ENCODE peak calls at places on chromosome X, in ten cellular contexts. S, E, L, W, X, T, B, I, K and R are unnamed samples. For H3K4me1 and H3K36me3, the result is how much of the 10 kb centered on the place peaks cover.

GRCh38 chrX:39805825-39806224 is 291.9 kb downstream of the BCOR start:
- DNase-seq in S (no peak), E (no peak), L (no peak), W (no peak), X (no peak), T (no peak), B (no peak), I (no peak), K (no peak), R (no peak)

GRCh38 chrX:22247169-22247568 is 25.5 kb upstream of the CBLL2 start:
- DNase-seq in S (no peak), E (peak), L (no peak), W (no peak), X (no peak), T (no peak), B (no peak), I (peak), K (peak), R (no peak)

GRCh38 chrX:131010186-131010585 is 48.0 kb upstream of the ARHGAP36 start:
- DNase-seq in S (no peak), E (no peak), L (no peak), W (no peak), X (no peak), T (no peak), B (no peak), I (no peak), K (no peak), R (no peak)

GRCh38 chrX:28491322-28491721 is 95.9 kb upstream of the IL1RAPL1 start:
- DNase-seq in S (no peak), E (no peak), L (no peak), W (no peak), X (no peak), T (no peak), B (no peak), I (no peak), K (no peak), R (no peak)

GRCh38 chrX:155333701-155334100 is 713 bp downstream of the CLIC2 start:
- DNase-seq in S (no peak), E (no peak), L (no peak), W (no peak), X (no peak), T (no peak), B (no peak), I (no peak), K (no peak), R (no peak)

GRCh38 chrX:100484971-100485370 is 74.9 kb upstream of the PCDH19 start:
- DNase-seq in S (no peak), E (no peak), L (no peak), W (no peak), X (no peak), T (no peak), B (no peak), I (no peak), K (no peak), R (no peak)

GRCh38 chrX:10636337-10636736 is 16.0 kb upstream of the MID1 start:
- DNase-seq in S (no peak), E (peak), L (peak), W (no peak), X (no peak), T (no peak), B (no peak), I (peak), K (no peak), R (no peak)

GRCh38 chrX:56797966-56798711 is 69.1 kb downstream of the NBDY start:
- DNase-seq in S (no peak), E (no peak), L (no peak), W (no peak), X (no peak), T (no peak), B (no peak), I (peak), K (peak), R (no peak)

GRCh38 chrX:136063340-136064079 is 78.3 kb downstream of the SLC9A6 start:
- DNase-seq in S (no peak), E (no peak), L (no peak), W (peak), X (no peak), T (no peak), B (no peak), I (peak), K (no peak), R (no peak)

GRCh38 chrX:121504148-121504547 is 456.7 kb downstream of the GLUD2 start:
- DNase-seq in S (no peak), E (no peak), L (no peak), W (no peak), X (no peak), T (no peak), B (no peak), I (no peak), K (no peak), R (no peak)

GRCh38 chrX:149877636-149878035 is 3.3 kb upstream of the MAGEA8 start:
- DNase-seq in S (no peak), E (no peak), L (no peak), W (no peak), X (no peak), T (no peak), B (no peak), I (no peak), K (peak), R (no peak)

GRCh38 chrX:34778961-34779360 is 121.9 kb upstream of the TMEM47 start:
- DNase-seq in S (no peak), E (peak), L (no peak), W (no peak), X (no peak), T (no peak), B (no peak), I (peak), K (peak), R (no peak)

GRCh38 chrX:103092942-103093341 is at the start of gene NXF3:
- DNase-seq in S (no peak), E (no peak), L (no peak), W (no peak), X (no peak), T (no peak), B (no peak), I (peak), K (no peak), R (no peak)

GRCh38 chrX:40174594-40175415 is 77.0 kb upstream of the BCOR start:
- DNase-seq in S (no peak), E (no peak), L (peak), W (peak), X (peak), T (peak), B (no peak), I (peak), K (peak), R (no peak)

GRCh38 chrX:148500428-148501120 is at the start of gene AFF2:
- DNase-seq in S (no peak), E (no peak), L (peak), W (no peak), X (peak), T (peak), B (no peak), I (peak), K (peak), R (peak)

GRCh38 chrX:21885568-21885967 is 29.8 kb downstream of the YY2 start:
- DNase-seq in S (no peak), E (peak), L (no peak), W (no peak), X (no peak), T (no peak), B (no peak), I (no peak), K (peak), R (no peak)

GRCh38 chrX:107676559-107677378 is 48.5 kb downstream of the PRPS1 start:
- DNase-seq in S (peak), E (peak), L (peak), W (peak), X (peak), T (peak), B (peak), I (peak), K (peak), R (peak)

GRCh38 chrX:118356154-118356701 is 10.3 kb downstream of the WDR44 start:
- DNase-seq in S (no peak), E (no peak), L (no peak), W (no peak), X (no peak), T (no peak), B (no peak), I (peak), K (no peak), R (no peak)

GRCh38 chrX:40095588-40096394 is 2.0 kb downstream of the BCOR start:
- DNase-seq in S (no peak), E (no peak), L (peak), W (no peak), X (peak), T (no peak), B (no peak), I (peak), K (no peak), R (no peak)

GRCh38 chrX:156008915-156009314 is 11.4 kb downstream of the IL9R start:
- DNase-seq in S (no peak), E (no peak), L (no peak), W (no peak), X (no peak), T (no peak), B (no peak), I (no peak), K (no peak), R (no peak)

GRCh38 chrX:102155806-102156179 is at the start of gene BEX5:
- DNase-seq in S (peak), E (no peak), L (peak), W (peak), X (peak), T (peak), B (peak), I (peak), K (no peak), R (peak)

GRCh38 chrX:33434256-33435092 is 223.1 kb upstream of the DMD start:
- DNase-seq in S (no peak), E (peak), L (peak), W (peak), X (no peak), T (peak), B (no peak), I (peak), K (peak), R (peak)

GRCh38 chrX:49204709-49205108 is 4.7 kb upstream of the SYP start:
- DNase-seq in S (no peak), E (no peak), L (no peak), W (no peak), X (no peak), T (no peak), B (no peak), I (no peak), K (no peak), R (no peak)

GRCh38 chrX:43815209-43815608 is 67.0 kb downstream of the MAOB start:
- DNase-seq in S (no peak), E (no peak), L (no peak), W (no peak), X (no peak), T (no peak), B (no peak), I (no peak), K (no peak), R (no peak)

GRCh38 chrX:106437407-106437806 is 174.4 kb upstream of the RADX start:
- DNase-seq in S (no peak), E (no peak), L (no peak), W (no peak), X (no peak), T (no peak), B (no peak), I (no peak), K (no peak), R (no peak)
- H3K4me3 ChIP-seq in S (no peak), E (no peak), L (no peak), W (no peak), X (no peak), T (no peak), B (no peak), I (no peak), K (no peak), R (no peak)

GRCh38 chrX:24153796-24154189 is 4.3 kb downstream of the ZFX start:
- DNase-seq in S (no peak), E (no peak), L (no peak), W (no peak), X (no peak), T (no peak), B (no peak), I (no peak), K (no peak), R (no peak)

GRCh38 chrX:24150051-24150790 is 692 bp downstream of the ZFX start:
- DNase-seq in S (peak), E (peak), L (peak), W (peak), X (peak), T (peak), B (peak), I (peak), K (peak), R (peak)

GRCh38 chrX:24149346-24150050 is at the start of gene ZFX:
- DNase-seq in S (peak), E (peak), L (peak), W (peak), X (peak), T (peak), B (no peak), I (peak), K (peak), R (peak)

GRCh38 chrX:24153175-24153795 is 3.8 kb downstream of the ZFX start:
- DNase-seq in S (peak), E (no peak), L (peak), W (no peak), X (no peak), T (no peak), B (no peak), I (peak), K (no peak), R (no peak)

GRCh38 chrX:24151513-24151912 is 2.0 kb downstream of the ZFX start:
- DNase-seq in S (no peak), E (no peak), L (no peak), W (no peak), X (no peak), T (no peak), B (no peak), I (peak), K (no peak), R (no peak)
- H3K4me1 ChIP-seq in S (half or more), E (under half), L (half or more), W (half or more), X (half or more), T (under half), B (under half), I (half or more), K (under half), R (half or more)

DNA sequence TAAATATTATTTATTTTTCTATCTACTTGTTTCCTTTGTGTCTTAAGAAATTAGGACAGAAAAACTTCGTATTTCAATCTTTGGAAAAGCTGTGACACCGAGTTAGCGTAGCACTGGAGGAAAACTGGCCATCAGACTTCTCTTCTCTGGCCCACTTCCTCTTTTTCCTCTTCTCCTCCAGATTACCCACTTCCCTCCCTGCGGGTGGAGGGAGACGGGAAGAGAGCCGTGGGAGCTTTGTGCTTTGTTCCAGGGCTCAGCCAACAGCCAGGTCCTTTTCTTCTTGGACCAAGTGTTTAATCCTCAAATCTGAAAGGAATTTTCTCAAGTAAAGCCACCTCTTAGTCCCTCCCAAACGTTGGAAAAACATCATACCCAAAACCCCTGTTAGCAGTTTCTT is 29.7 kb downstream of the OFD1 start:
- DNase-seq in S (no peak), E (no peak), L (no peak), W (no peak), X (no peak), T (no peak), B (no peak), I (no peak), K (no peak), R (no peak)
- H3K36me3 ChIP-seq in S (under half), E (under half), L (under half), W (under half), X (under half), T (under half), B (under half), I (under half), K (under half), R (half or more)

DNA sequence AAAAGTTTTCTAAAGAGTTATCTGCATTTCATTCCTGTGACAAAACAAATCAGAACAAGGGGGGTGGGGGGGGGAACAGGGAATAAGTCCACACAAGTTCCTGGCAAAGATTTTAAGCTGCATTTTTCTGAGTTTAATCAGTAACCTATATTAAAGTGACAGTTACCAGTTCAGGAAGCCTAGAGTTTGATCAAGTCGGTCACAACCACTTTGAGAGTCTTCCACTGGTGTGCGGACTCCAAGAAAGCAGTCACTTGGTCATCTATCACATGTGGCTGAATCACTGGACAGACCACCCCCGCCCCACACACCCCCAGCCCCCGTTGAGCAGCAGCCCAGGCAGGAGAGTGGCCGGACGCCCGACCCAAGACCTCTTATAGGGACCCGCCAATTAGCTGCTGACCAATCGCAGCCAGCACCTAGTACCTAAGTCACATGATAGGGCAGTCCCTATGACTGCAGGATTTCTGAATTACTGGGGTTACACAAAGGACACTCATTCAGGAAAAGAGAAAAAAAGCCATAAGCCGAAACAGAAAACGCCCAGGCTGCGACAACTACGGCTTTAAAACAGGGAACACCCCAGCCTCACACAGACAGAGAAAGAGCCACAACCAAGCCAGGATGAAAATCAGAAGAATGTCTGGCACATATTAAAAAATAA is 569.4 kb upstream of the DIPK2B start:
- DNase-seq in S (peak), E (peak), L (peak), W (peak), X (peak), T (peak), B (peak), I (peak), K (peak), R (peak)
- H3K4me3 ChIP-seq in S (peak), E (peak), L (peak), W (peak), X (peak), T (no peak), B (peak), I (peak), K (peak), R (peak)

GRCh38 chrX:153631346-153631745 is 15.7 kb upstream of the DUSP9 start:
- DNase-seq in S (no peak), E (no peak), L (no peak), W (no peak), X (no peak), T (no peak), B (no peak), I (no peak), K (no peak), R (no peak)
- H3K4me1 ChIP-seq in S (under half), E (under half), L (under half), W (under half), X (under half), T (under half), B (under half), I (under half), K (under half), R (under half)

GRCh38 chrX:111823068-111823467 is 52.9 kb upstream of the TRPC5OS start:
- DNase-seq in S (no peak), E (peak), L (peak), W (no peak), X (no peak), T (no peak), B (no peak), I (peak), K (peak), R (no peak)

GRCh38 chrX:111822191-111822590 is 53.8 kb upstream of the TRPC5OS start:
- DNase-seq in S (no peak), E (no peak), L (no peak), W (no peak), X (no peak), T (no peak), B (no peak), I (no peak), K (no peak), R (no peak)

GRCh38 chrX:111829345-111829744 is 46.6 kb upstream of the TRPC5OS start:
- DNase-seq in S (no peak), E (no peak), L (no peak), W (no peak), X (no peak), T (no peak), B (no peak), I (no peak), K (no peak), R (no peak)

DNA sequence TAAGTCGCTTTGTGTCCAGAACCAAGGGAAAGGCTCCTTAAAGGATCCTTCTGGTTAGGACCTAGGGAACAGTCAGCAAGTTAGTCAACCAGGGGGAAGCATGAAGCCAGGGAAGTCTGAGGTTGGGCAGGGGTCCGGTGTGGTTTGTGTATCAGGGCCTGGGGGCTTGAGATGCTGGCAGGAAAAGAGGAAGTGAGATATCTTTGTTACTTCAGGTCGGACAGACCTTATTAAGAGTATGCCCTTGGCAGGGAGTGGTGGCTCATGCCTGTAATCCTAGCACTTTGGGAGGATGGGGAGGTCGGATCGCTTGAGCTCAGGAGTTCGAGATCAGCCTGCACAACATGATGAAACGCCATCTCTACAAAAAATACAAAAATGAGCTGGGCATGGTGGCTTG is 52.3 kb upstream of the TRPC5OS start:
- DNase-seq in S (no peak), E (no peak), L (no peak), W (no peak), X (no peak), T (no peak), B (no peak), I (no peak), K (no peak), R (no peak)
- H3K36me3 ChIP-seq in S (under half), E (under half), L (under half), W (under half), X (under half), T (under half), B (under half), I (under half), K (under half), R (under half)

DNA sequence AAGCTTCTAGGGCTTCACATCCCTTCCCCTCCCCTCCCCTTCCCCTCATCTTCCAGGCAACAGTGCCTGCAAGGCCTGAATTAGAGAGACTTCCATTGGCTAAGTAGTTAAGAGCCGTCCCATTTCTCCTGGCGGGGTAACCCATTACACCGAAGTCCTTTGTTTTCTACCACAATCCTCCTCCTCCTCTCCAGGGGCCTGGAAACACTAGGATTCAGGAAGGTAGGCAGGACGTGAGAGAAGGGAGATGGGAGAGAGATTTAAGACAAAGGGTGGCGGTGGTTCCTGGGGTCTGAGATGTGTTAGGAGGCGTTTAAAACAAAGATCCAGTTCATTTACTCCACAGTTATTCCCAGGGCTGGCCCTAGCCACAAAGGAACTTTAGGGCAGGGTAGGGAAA is 28.0 kb downstream of the NYX start:
- DNase-seq in S (no peak), E (no peak), L (no peak), W (no peak), X (no peak), T (no peak), B (no peak), I (no peak), K (no peak), R (no peak)
- H3K4me3 ChIP-seq in S (no peak), E (no peak), L (no peak), W (no peak), X (no peak), T (no peak), B (no peak), I (no peak), K (no peak), R (no peak)

DNA sequence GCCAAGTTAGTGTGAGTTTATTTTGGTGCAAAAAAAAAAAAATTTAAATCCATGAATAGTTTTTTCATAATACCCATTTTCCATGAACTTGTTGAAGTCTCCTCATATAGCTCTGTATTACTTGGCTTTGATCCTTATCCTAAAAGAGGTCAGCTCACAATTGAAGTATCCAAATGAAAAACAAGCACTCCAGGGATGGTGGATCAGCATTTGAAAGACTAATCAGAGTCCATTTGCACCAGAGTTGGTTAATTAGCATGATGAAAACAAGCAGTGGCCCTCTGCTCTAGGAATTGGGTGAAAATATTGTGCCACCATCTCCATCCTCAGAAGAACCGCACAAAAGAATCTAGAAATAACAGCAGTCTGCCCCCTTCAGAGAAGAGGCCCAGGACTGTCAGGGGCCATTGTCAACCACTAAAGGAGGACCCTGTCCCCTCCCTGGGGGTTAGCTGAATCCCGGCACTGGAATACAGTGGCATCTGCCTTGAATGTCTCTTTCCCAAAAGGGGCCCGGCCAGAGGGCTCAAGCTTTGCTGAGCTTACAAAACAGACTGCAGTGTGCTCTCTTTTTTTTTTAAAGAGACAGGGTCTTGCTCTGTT is 24.7 kb downstream of the SH3KBP1 start:
- DNase-seq in S (no peak), E (no peak), L (no peak), W (no peak), X (no peak), T (no peak), B (no peak), I (no peak), K (no peak), R (no peak)
- H3K4me1 ChIP-seq in S (under half), E (under half), L (under half), W (under half), X (half or more), T (under half), B (under half), I (under half), K (under half), R (under half)

GRCh38 chrX:16671005-16671404 is 21.0 kb downstream of the S100G start:
- DNase-seq in S (no peak), E (peak), L (peak), W (no peak), X (no peak), T (no peak), B (no peak), I (peak), K (peak), R (peak)
- H3K36me3 ChIP-seq in S (under half), E (under half), L (under half), W (under half), X (under half), T (under half), B (under half), I (under half), K (under half), R (under half)